ENCODE peak calls at places on chromosomes 7 and 10, in five cellular contexts. R is HEK293T, H is HepG2, T is GM12878, D is H1. M is an unnamed sample.
A peak's percentile ranks its signal among the peaks of the same experiment; 100 is the strongest.

GRCh38 chr10:84845628-84846261 is 517.4 kb downstream of the CCSER2 start:
- DNase-seq in R (no peak), H (peak; percentile 35), T (no peak), D (no peak), M (no peak)

GRCh38 chr7:741191-741671 is 14.2 kb upstream of the PRKAR1B start:
- DNase-seq in R (no peak), H (no peak), T (no peak), D (no peak), M (no peak)

GRCh38 chr7:154795014-154795413 is 207.9 kb downstream of the PAXIP1 start:
- DNase-seq in R (no peak), H (no peak), T (no peak), D (no peak), M (no peak)

GRCh38 chr7:141752634-141753033 is 11.3 kb upstream of the TAS2R3 start:
- DNase-seq in R (peak; percentile 27), H (no peak), T (no peak), D (no peak), M (peak; percentile 39)

GRCh38 chr10:10533417-10533816 is 484.3 kb upstream of the CELF2 start:
- DNase-seq in R (no peak), H (no peak), T (no peak), D (no peak), M (no peak)

GRCh38 chr7:4784799-4785198 is 9.4 kb downstream of the AP5Z1 start:
- DNase-seq in R (no peak), H (no peak), T (no peak), D (no peak), M (no peak)

GRCh38 chr10:89207801-89208551 is 859 bp upstream of the CH25H start:
- DNase-seq in R (peak; percentile 38), H (no peak), T (no peak), D (no peak), M (no peak)

GRCh38 chr10:6009159-6009558 is 31.8 kb upstream of the IL15RA start:
- DNase-seq in R (no peak), H (no peak), T (no peak), D (no peak), M (no peak)

GRCh38 chr7:151469281-151469680 is 29.3 kb upstream of the CRYGN start:
- DNase-seq in R (no peak), H (no peak), T (no peak), D (no peak), M (no peak)

GRCh38 chr7:151470656-151471180 is 30.8 kb upstream of the CRYGN start:
- DNase-seq in R (no peak), H (no peak), T (no peak), D (no peak), M (no peak)

GRCh38 chr7:151477867-151478266 is 37.9 kb upstream of the CRYGN start:
- DNase-seq in R (no peak), H (no peak), T (no peak), D (no peak), M (no peak)

GRCh38 chr7:151468214-151469023 is 28.5 kb upstream of the CRYGN start:
- DNase-seq in R (no peak), H (no peak), T (no peak), D (no peak), M (no peak)

GRCh38 chr7:151472644-151473380 is 32.9 kb upstream of the CRYGN start:
- DNase-seq in R (no peak), H (no peak), T (peak; percentile 83), D (no peak), M (no peak)
- TF ChIP-seq SUZ12 in R (no peak), H (no peak), T (no peak), D (no peak), M (no peak)

GRCh38 chr7:158018971-158019645 is 568.5 kb downstream of the PTPRN2 start:
- DNase-seq in R (no peak), H (no peak), T (no peak), D (no peak), M (no peak)
- TF ChIP-seq SUZ12 in R (no peak), H (no peak), T (no peak), D (no peak), M (no peak)

GRCh38 chr7:95155965-95156364 is 168.4 kb downstream of the PON1 start:
- DNase-seq in R (no peak), H (no peak), T (no peak), D (no peak), M (no peak)
- TF ChIP-seq SUZ12 in R (no peak), H (no peak), T (no peak), D (no peak), M (no peak)

GRCh38 chr7:88092676-88092999 is 127.2 kb downstream of the SRI start:
- DNase-seq in R (no peak), H (no peak), T (no peak), D (no peak), M (no peak)
- TF ChIP-seq SUZ12 in R (no peak), H (no peak), T (no peak), D (no peak), M (no peak)